ENCODE peak calls at places on chromosome 11, in five cellular contexts. R is neuronal stem cell, K is IMR-90, N is mesenchymal stem cell, P is H9. B is an unnamed sample.

GRCh38 chr11:122319011-122319410 is 203.0 kb upstream of the BLID start:
- DNase-seq in K (peak; percentile 38), R (no peak), P (no peak), N (no peak), B (peak; percentile 5)

GRCh38 chr11:12794556-12795230 is 120.5 kb downstream of the TEAD1 start:
- DNase-seq in P (no peak), K (no peak), R (no peak), N (no peak), B (no peak)

GRCh38 chr11:19374189-19374588 is 133.4 kb upstream of the E2F8 start:
- DNase-seq in K (peak; percentile 96), P (no peak), N (peak; percentile 92), R (no peak), B (peak; percentile 80)

GRCh38 chr11:1822648-1823375 is 12.0 kb upstream of the SYT8 start:
- DNase-seq in R (no peak), P (no peak), K (no peak), N (no peak), B (no peak)

GRCh38 chr11:111585371-111585770 is 16.9 kb upstream of the SIK2 start:
- DNase-seq in N (peak; percentile 71), K (peak; percentile 90), P (no peak), R (no peak), B (no peak)

GRCh38 chr11:71406681-71407080 is 41.5 kb downstream of the DHCR7 start:
- DNase-seq in R (no peak), K (no peak), P (no peak), N (no peak), B (no peak)

GRCh38 chr11:44765026-44765595 is 38.3 kb downstream of the TSPAN18 start:
- DNase-seq in K (no peak), N (no peak), P (peak; percentile 8), R (no peak), B (no peak)

GRCh38 chr11:105588001-105588400 is 21.9 kb upstream of the GRIA4 start:
- DNase-seq in N (peak; percentile 77), P (no peak), K (peak; percentile 83), R (no peak), B (peak; percentile 14)

GRCh38 chr11:29321293-29322132 is 695.3 kb downstream of the KCNA4 start:
- DNase-seq in R (no peak), K (peak; percentile 94), N (no peak), P (no peak), B (no peak)

GRCh38 chr11:66151273-66151672 is 81.2 kb downstream of the PACS1 start:
- DNase-seq in N (no peak), P (no peak), K (no peak), R (no peak), B (no peak)

GRCh38 chr11:82733444-82734119 is at the start of gene FAM181B:
- DNase-seq in K (no peak), P (peak; percentile 87), N (peak; percentile 28), R (peak; percentile 83), B (peak; percentile 65)

GRCh38 chr11:77668760-77669159 is 31.2 kb upstream of the CLNS1A start:
- DNase-seq in R (no peak), K (peak; percentile 62), P (no peak), N (no peak), B (no peak)

GRCh38 chr11:1866226-1866625 is 13.3 kb downstream of the LSP1 start:
- DNase-seq in N (no peak), R (no peak), K (no peak), P (no peak), B (no peak)

GRCh38 chr11:810040-810567 is 337 bp downstream of the RPLP2 start:
- DNase-seq in P (no peak), R (no peak), K (no peak), N (no peak), B (no peak)

GRCh38 chr11:116501728-116502127 is 271.1 kb downstream of the BUD13 start:
- DNase-seq in R (no peak), K (no peak), P (no peak), N (no peak), B (no peak)

GRCh38 chr11:69010964-69011623 is 2.0 kb downstream of the MRGPRF start:
- DNase-seq in R (peak; percentile 67), K (peak; percentile 77), P (peak; percentile 84), N (peak; percentile 78), B (peak; percentile 37)

GRCh38 chr11:32485733-32486132 is 50.4 kb upstream of the WT1 start:
- DNase-seq in P (no peak), K (no peak), N (no peak), R (no peak), B (no peak)

GRCh38 chr11:121754603-121755002 is 301.8 kb upstream of the SORL1-AS1 start:
- DNase-seq in K (peak; percentile 14), P (no peak), N (no peak), R (no peak), B (no peak)

GRCh38 chr11:77299528-77299993 is 1.9 kb downstream of the GDPD4 start:
- DNase-seq in R (no peak), K (peak; percentile 11), N (no peak), P (no peak), B (no peak)

GRCh38 chr11:67267188-67268035 is 1.1 kb downstream of the GRK2 start:
- DNase-seq in R (no peak), K (no peak), P (no peak), N (no peak), B (no peak)

GRCh38 chr11:3181722-3182461 is 16.8 kb upstream of the OSBPL5 start:
- DNase-seq in P (no peak), K (no peak), N (no peak), R (no peak), B (no peak)

GRCh38 chr11:60924906-60925684 is 835 bp downstream of the TMEM132A start:
- DNase-seq in P (no peak), N (peak; percentile 28), K (no peak), R (no peak), B (peak; percentile 8)

GRCh38 chr11:15975742-15976141 is 380.6 kb downstream of the SOX6 start:
- DNase-seq in P (no peak), K (no peak), N (no peak), R (no peak), B (no peak)

GRCh38 chr11:9253086-9253485 is 12.1 kb downstream of the DENND5A start:
- DNase-seq in R (no peak), K (no peak), N (no peak), P (no peak), B (no peak)

GRCh38 chr11:68327586-68328370 is 15.4 kb downstream of the LRP5 start:
- DNase-seq in P (no peak), K (no peak), N (no peak), R (no peak), B (no peak)

GRCh38 chr11:34916810-34917780 is 677 bp downstream of the PDHX start:
- DNase-seq in P (no peak), N (no peak), R (no peak), K (peak; percentile 30), B (no peak)

GRCh38 chr11:106133529-106133928 is 56.1 kb downstream of the AASDHPPT start:
- DNase-seq in K (no peak), P (no peak), N (no peak), R (no peak), B (no peak)

GRCh38 chr11:30855383-30856006 is 269.3 kb upstream of the MPPED2 start:
- DNase-seq in N (peak; percentile 11), R (no peak), P (no peak), K (peak; percentile 29), B (peak; percentile 20)

GRCh38 chr11:3738723-3739122 is 58.6 kb downstream of the NUP98 start:
- DNase-seq in K (no peak), R (no peak), N (no peak), P (no peak), B (no peak)

GRCh38 chr11:64204464-64204989 is 2.0 kb upstream of the FERMT3 start:
- DNase-seq in R (peak; percentile 48), K (peak; percentile 96), N (peak; percentile 92), P (peak; percentile 84), B (peak; percentile 69)

GRCh38 chr11:64371201-64371600 is 12.2 kb downstream of the RPS6KA4 start:
- DNase-seq in R (no peak), P (no peak), K (no peak), N (no peak), B (no peak)

GRCh38 chr11:46071091-46071490 is 50.2 kb downstream of the PHF21A start:
- DNase-seq in R (no peak), P (no peak), K (no peak), N (no peak), B (no peak)

GRCh38 chr11:61129608-61130523 is 27.6 kb downstream of the CD5 start:
- DNase-seq in R (peak; percentile 85), N (peak; percentile 97), K (peak; percentile 93), P (peak; percentile 97), B (peak; percentile 92)

GRCh38 chr11:118606844-118607228 is 579 bp upstream of the PHLDB1 start:
- DNase-seq in K (no peak), P (no peak), N (no peak), R (no peak), B (no peak)
- H3K23ac ChIP-seq in K (peak overlapping the region; percentile 3), P (no peak overlapping the region), N (no peak overlapping the region), R (no peak overlapping the region), B (no peak overlapping the region)

GRCh38 chr11:79189055-79189454 is 251.8 kb downstream of the TENM4 start:
- DNase-seq in K (no peak), P (no peak), R (no peak), N (no peak), B (no peak)
- H3K4me2 ChIP-seq in K (no peak overlapping the region), P (no peak overlapping the region), R (no peak overlapping the region), N (no peak overlapping the region), B (no peak overlapping the region)

DNA sequence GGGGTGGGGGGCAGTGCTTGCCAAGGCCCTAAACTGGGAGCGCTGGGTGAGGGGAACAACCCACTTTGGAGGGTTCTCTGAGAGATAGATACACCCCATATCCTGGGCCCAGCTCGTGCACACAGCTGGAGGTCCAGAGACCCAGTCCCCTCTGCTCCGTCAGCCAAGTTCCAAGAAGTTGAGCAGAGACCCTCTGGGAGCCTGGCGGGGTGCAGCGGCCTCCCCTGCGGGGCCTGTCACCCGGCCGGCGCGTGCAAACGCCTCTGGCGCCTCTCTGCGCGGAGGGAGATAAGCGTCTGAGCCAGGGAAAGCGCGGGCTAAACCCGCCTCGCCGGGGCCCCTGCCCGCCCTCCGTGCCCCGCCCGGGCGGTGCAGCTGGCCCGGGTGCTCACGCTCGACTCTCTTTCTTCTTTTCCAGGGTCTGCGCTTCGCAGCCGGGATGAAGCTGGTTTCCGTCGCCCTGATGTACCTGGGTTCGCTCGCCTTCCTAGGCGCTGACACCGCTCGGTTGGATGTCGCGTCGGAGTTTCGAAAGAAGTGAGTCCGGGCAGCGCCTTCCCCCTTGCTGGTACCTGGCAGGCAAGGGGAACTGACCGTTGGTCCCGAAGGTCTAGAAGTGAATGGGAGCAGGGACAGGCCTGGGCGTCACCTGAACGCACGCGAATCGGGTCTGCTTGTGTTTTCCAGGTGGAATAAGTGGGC is 540 bp downstream of the ADM start:
- DNase-seq in R (no peak), K (peak; percentile 9), P (peak; percentile 55), N (no peak), B (peak; percentile 55)
- H3K23ac ChIP-seq in R (peak overlapping the region; percentile 37), K (peak overlapping the region; percentile 98), P (no peak overlapping the region), N (peak overlapping the region; percentile 77), B (no peak overlapping the region)

DNA sequence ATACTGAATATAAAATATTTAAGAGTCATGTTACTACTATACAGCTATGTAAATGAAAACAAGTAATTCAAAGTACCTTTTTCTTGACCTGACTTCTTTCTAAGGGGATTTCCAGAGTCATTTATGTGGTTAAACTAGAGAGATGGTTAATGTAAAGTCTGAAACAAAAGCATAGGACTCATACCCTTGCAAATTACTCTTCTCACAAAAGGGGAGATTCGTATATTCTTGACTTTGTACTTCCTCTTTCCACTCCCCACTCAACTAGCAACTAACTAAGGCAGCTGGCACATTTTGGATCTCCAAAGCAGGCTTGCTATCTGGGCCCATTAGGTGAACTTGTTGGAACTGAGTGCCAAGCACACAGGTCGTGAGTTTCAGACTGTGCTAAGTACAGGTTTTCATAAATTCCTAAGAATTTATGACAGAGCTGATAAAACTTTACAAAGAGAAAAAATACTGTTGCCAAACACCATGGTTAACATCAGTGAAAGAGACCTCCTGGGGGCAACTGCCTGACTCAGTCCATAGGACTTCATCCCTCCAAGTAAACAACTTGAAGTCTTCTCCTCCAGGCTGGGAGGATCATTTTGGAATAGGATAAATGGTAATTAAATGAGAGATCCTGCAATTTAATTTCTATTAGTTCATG is 77.0 kb upstream of the DDI1 start:
- DNase-seq in N (peak; percentile 42), R (no peak), P (no peak), K (peak; percentile 79), B (peak; percentile 9)
- H3K4me2 ChIP-seq in N (no peak overlapping the region), R (no peak overlapping the region), P (no peak overlapping the region), K (peak overlapping the region; percentile 41), B (no peak overlapping the region)

B was measured in trophoblast cell.